ENCODE peak calls at places on chromosomes 5 and 9, in five cellular contexts. One of them, this sample, is unnamed.

GRCh38 chr5:6365142-6365976 is 13.0 kb downstream of the MED10 start:
- DNase-seq in thyroid gland: no peak
- DNase-seq in cardiac fibroblast: peak
- DNase-seq in left ventricle myocardium inferior: no peak
- DNase-seq in fibroblast of lung: peak
- DNase-seq in this sample: peak

GRCh38 chr9:72925126-72925810 is 27.6 kb downstream of the ALDH1A1 start:
- DNase-seq in thyroid gland: no peak
- DNase-seq in cardiac fibroblast: peak
- DNase-seq in left ventricle myocardium inferior: no peak
- DNase-seq in fibroblast of lung: peak
- DNase-seq in this sample: peak

GRCh38 chr5:57102189-57102904 is 71.5 kb upstream of the GPBP1 start:
- DNase-seq in thyroid gland: no peak
- DNase-seq in cardiac fibroblast: no peak
- DNase-seq in left ventricle myocardium inferior: no peak
- DNase-seq in fibroblast of lung: no peak
- DNase-seq in this sample: no peak

GRCh38 chr9:109297899-109298298 is 23.0 kb downstream of the EPB41L4B start:
- DNase-seq in thyroid gland: no peak
- DNase-seq in cardiac fibroblast: peak
- DNase-seq in left ventricle myocardium inferior: no peak
- DNase-seq in fibroblast of lung: peak
- DNase-seq in this sample: peak

GRCh38 chr9:71858812-71859211 is 52.2 kb downstream of the ABHD17B start:
- DNase-seq in thyroid gland: no peak
- DNase-seq in cardiac fibroblast: peak
- DNase-seq in left ventricle myocardium inferior: no peak
- DNase-seq in fibroblast of lung: peak
- DNase-seq in this sample: no peak

GRCh38 chr9:124208571-124208970 is 49.2 kb upstream of the NEK6 start:
- DNase-seq in thyroid gland: no peak
- DNase-seq in cardiac fibroblast: no peak
- DNase-seq in left ventricle myocardium inferior: no peak
- DNase-seq in fibroblast of lung: no peak
- DNase-seq in this sample: no peak

GRCh38 chr5:31137676-31138075 is 55.8 kb upstream of the CDH6 start:
- DNase-seq in thyroid gland: no peak
- DNase-seq in cardiac fibroblast: no peak
- DNase-seq in left ventricle myocardium inferior: no peak
- DNase-seq in fibroblast of lung: no peak
- DNase-seq in this sample: no peak

GRCh38 chr9:33315371-33315770 is 25.1 kb downstream of the NFX1 start:
- DNase-seq in thyroid gland: no peak
- DNase-seq in cardiac fibroblast: no peak
- DNase-seq in left ventricle myocardium inferior: no peak
- DNase-seq in fibroblast of lung: no peak
- DNase-seq in this sample: no peak

GRCh38 chr5:160852049-160852448 is at the start of gene ATP10B:
- DNase-seq in thyroid gland: no peak
- DNase-seq in cardiac fibroblast: no peak
- DNase-seq in left ventricle myocardium inferior: no peak
- DNase-seq in fibroblast of lung: no peak
- DNase-seq in this sample: no peak

GRCh38 chr9:109158656-109159055 is 8.4 kb downstream of the FRRS1L start:
- DNase-seq in thyroid gland: no peak
- DNase-seq in cardiac fibroblast: peak
- DNase-seq in left ventricle myocardium inferior: no peak
- DNase-seq in fibroblast of lung: no peak
- DNase-seq in this sample: no peak

GRCh38 chr5:79793722-79794121 is 104.1 kb downstream of the CMYA5 start:
- DNase-seq in thyroid gland: peak
- DNase-seq in cardiac fibroblast: no peak
- DNase-seq in left ventricle myocardium inferior: no peak
- DNase-seq in fibroblast of lung: no peak
- DNase-seq in this sample: no peak

GRCh38 chr5:79793304-79793703 is 103.7 kb downstream of the CMYA5 start:
- DNase-seq in thyroid gland: peak
- DNase-seq in cardiac fibroblast: no peak
- DNase-seq in left ventricle myocardium inferior: no peak
- DNase-seq in fibroblast of lung: no peak
- DNase-seq in this sample: no peak

GRCh38 chr5:79791843-79792242 is 102.2 kb downstream of the CMYA5 start:
- DNase-seq in thyroid gland: peak
- DNase-seq in cardiac fibroblast: no peak
- DNase-seq in left ventricle myocardium inferior: no peak
- DNase-seq in fibroblast of lung: no peak
- DNase-seq in this sample: no peak

GRCh38 chr5:79794347-79794746 is 104.7 kb downstream of the CMYA5 start:
- DNase-seq in thyroid gland: no peak
- DNase-seq in cardiac fibroblast: no peak
- DNase-seq in left ventricle myocardium inferior: no peak
- DNase-seq in fibroblast of lung: no peak
- DNase-seq in this sample: no peak

DNA sequence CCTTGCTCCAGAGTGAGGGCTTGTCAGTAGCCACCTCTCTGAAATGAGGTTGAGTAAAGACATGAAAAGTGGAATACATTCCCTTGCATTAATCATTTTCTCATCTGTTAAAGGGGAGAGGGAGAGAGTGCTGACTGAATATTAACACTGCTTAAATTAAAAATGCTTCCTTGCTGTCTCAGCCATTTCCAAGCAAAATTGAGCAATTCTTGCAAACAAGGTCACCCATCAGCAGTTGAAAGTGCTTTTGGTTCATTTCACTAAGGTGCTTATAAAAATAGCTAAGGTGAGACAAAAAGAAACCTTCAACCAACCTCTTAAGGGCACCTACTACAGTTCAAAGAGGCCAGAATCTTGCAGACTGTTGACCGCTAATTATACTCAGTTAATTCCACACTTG is 102.9 kb downstream of the CMYA5 start:
- DNase-seq in thyroid gland: no peak
- DNase-seq in cardiac fibroblast: no peak
- DNase-seq in left ventricle myocardium inferior: no peak
- DNase-seq in fibroblast of lung: no peak
- DNase-seq in this sample: no peak
- TF ChIP-seq CTCF in thyroid gland: no peak
- TF ChIP-seq CTCF in cardiac fibroblast: no peak
- TF ChIP-seq CTCF in left ventricle myocardium inferior: no peak
- TF ChIP-seq CTCF in fibroblast of lung: no peak
- TF ChIP-seq CTCF in this sample: no peak

DNA sequence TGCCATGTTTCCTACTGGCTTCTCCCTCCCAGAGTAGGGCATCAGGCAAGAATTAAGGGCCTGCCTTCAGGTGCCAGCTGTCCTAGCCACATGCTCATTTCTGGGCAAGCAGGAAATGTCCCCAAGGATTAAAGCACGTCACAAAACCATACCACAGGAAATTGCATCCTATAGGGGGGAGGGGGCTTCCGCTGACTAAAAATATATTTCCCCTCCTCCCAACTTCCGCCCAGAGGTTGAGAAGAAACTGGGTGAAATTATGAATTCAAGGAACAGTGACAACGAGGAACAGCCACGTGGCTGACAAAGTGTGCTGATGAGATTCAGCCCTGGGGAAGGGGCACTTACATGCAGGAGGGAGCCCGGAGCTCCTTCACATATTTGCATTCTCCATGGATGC is 4.1 kb downstream of the HBEGF start:
- DNase-seq in thyroid gland: no peak
- DNase-seq in cardiac fibroblast: no peak
- DNase-seq in left ventricle myocardium inferior: no peak
- DNase-seq in fibroblast of lung: no peak
- DNase-seq in this sample: no peak
- H3K4me3 ChIP-seq in thyroid gland: no peak
- H3K4me3 ChIP-seq in cardiac fibroblast: no peak
- H3K4me3 ChIP-seq in left ventricle myocardium inferior: peak
- H3K4me3 ChIP-seq in fibroblast of lung: no peak
- H3K4me3 ChIP-seq in this sample: no peak

DNA sequence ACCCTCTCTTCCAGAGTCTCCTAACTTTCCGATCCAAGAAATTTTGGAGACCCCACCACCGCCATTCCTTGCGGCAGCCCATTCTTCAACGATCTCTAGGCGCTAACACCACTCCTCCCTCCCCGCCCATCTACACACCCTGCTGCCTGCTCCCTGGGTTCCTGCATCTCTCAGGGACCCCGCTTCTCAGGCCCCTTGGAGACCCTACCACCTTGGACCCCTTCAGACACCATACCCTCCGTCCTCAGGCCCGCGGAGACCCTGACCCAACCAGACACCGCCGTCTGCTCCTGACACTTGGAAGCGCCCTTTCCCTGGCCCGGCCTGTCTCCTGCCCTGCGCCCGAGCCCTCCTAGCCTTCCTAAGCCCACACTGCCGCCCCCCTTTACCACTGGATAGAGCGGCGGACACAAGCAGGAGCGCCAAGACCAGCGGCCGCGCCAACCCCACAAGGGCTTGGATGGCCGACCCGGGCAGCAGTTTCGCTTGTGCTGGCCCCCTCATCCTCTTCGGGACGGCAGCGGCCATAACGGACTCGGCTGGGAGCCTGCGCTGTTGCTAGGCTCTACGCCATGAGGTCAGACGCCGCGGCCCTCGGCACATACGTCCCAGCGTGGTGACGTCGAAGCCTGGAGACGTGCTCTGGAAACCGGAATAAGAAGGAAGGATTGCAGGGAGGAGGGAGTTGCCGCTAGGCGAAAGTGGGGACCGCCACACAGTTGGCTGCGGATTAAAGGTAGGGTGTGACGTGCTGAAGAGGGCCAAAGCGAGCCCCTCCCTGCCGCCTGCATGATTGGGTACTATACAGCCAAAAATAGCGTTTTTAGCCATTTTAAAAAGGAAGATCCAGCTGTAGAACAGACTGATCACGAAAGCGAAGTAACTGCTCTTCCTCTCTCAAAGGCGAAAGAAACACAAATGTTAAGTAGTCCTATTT is at the start of gene C5orf15:
- DNase-seq in thyroid gland: peak
- DNase-seq in cardiac fibroblast: peak
- DNase-seq in left ventricle myocardium inferior: peak
- DNase-seq in fibroblast of lung: peak
- DNase-seq in this sample: peak
- TF ChIP-seq CTCF in thyroid gland: peak
- TF ChIP-seq CTCF in cardiac fibroblast: no peak
- TF ChIP-seq CTCF in left ventricle myocardium inferior: peak
- TF ChIP-seq CTCF in fibroblast of lung: peak
- TF ChIP-seq CTCF in this sample: no peak

DNA sequence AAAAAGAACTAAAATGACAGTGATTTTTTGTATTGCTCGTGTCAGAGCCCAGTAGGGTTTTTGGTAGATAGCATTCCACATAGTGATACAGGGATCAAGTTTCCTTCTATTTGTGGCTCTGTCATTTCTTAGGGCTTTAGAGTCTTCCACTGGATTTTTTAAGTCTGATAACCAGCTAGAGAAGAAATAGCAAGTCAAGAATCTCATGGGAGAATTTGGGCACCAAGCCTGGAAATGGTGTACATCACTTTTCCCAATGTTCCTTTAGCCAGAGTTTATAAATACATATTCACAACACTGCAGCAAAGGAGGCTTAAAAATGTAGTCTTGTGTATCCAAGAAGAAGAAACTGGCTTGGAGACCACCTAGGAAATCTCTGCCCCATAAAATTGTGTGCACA is 647.1 kb upstream of the KLF4 start:
- DNase-seq in thyroid gland: no peak
- DNase-seq in cardiac fibroblast: no peak
- DNase-seq in left ventricle myocardium inferior: no peak
- DNase-seq in fibroblast of lung: peak
- DNase-seq in this sample: peak
- H3K4me3 ChIP-seq in thyroid gland: no peak
- H3K4me3 ChIP-seq in cardiac fibroblast: no peak
- H3K4me3 ChIP-seq in left ventricle myocardium inferior: no peak
- H3K4me3 ChIP-seq in fibroblast of lung: no peak
- H3K4me3 ChIP-seq in this sample: no peak

This sample was measured in fibroblast of pulmonary artery.